ENCODE peak calls at places on chromosomes 1 and 21, in nine cellular contexts. I is KBM-7; X is activated CD8-positive, alpha-beta T cell treated with anti-CD3 and anti-CD28 coated beads, Interleukin-2, amount 10 ng/mL, durations not matched to agents 7 days and 5 days; Z is RWPE1; O is KG1; U is activated CD8-positive, alpha-beta memory T cell treated with anti-CD3 and anti-CD28 coated beads, Interleukin-2, amount 50 U/mL, for 48 hours; G is progenitor cell of endocrine pancreas; Q is GDM1; J is activated effector memory CD4-positive, alpha-beta T cell treated with anti-CD3 and anti-CD28 coated beads, Interleukin-2, amount 50 U/mL, for 16 hours. B is an unnamed sample.

GRCh38 chr1:245382981-245383380 is 228.2 kb downstream of the KIF26B start:
- DNase-seq in Q (no peak), Z (no peak), G (no peak), J (no peak), X (no peak), U (no peak), O (no peak), I (no peak), B (no peak)

GRCh38 chr1:204295666-204296065 is 64.1 kb downstream of the PLEKHA6 start:
- DNase-seq in O (no peak), Q (no peak), U (no peak), G (no peak), X (no peak), I (no peak), J (no peak), Z (no peak), B (no peak)

GRCh38 chr1:4851666-4852065 is 197.3 kb downstream of the AJAP1 start:
- DNase-seq in U (no peak), Q (no peak), J (no peak), I (no peak), G (no peak), X (no peak), O (no peak), Z (no peak), B (no peak)

GRCh38 chr1:119582801-119583200 is 65.3 kb downstream of the ZNF697 start:
- DNase-seq in X (peak; percentile 27), J (no peak), U (no peak), Z (peak; percentile 48), O (peak; percentile 45), I (peak; percentile 65), G (peak; percentile 21), Q (peak; percentile 68), B (no peak)

GRCh38 chr1:31387612-31388011 is 14.7 kb upstream of the FABP3 start:
- DNase-seq in Q (no peak), G (no peak), J (no peak), O (no peak), X (no peak), Z (no peak), I (no peak), U (no peak), B (no peak)

GRCh38 chr1:53653631-53654030 is 85.3 kb downstream of the GLIS1 start:
- DNase-seq in J (no peak), Q (no peak), O (no peak), X (no peak), G (no peak), Z (no peak), I (no peak), U (no peak), B (no peak)

GRCh38 chr1:116881879-116882520 is 27.7 kb upstream of the PTGFRN start:
- DNase-seq in G (no peak), Q (peak; percentile 60), O (no peak), U (peak; percentile 62), X (peak; percentile 65), J (peak; percentile 67), I (peak; percentile 51), Z (peak; percentile 67), B (no peak)

GRCh38 chr1:55245781-55246180 is 30.6 kb upstream of the USP24 start:
- DNase-seq in U (no peak), O (no peak), Q (no peak), J (no peak), I (no peak), G (no peak), X (no peak), Z (no peak), B (no peak)

GRCh38 chr1:30879940-30880339 is 28.6 kb downstream of the SDC3 start:
- DNase-seq in U (no peak), Z (no peak), Q (no peak), G (no peak), J (no peak), O (no peak), I (no peak), X (no peak), B (no peak)

GRCh38 chr1:58804853-58805252 is 21.0 kb upstream of the JUN start:
- DNase-seq in Q (no peak), Z (no peak), G (no peak), O (no peak), I (no peak), X (no peak), U (no peak), J (no peak), B (no peak)

GRCh38 chr1:32337855-32338636 is 2.0 kb upstream of the MARCKSL1 start:
- DNase-seq in Q (peak; percentile 64), I (no peak), J (no peak), X (peak; percentile 55), G (no peak), O (no peak), U (no peak), Z (no peak), B (peak; percentile 38)

GRCh38 chr1:200979574-200980451 is 43.7 kb downstream of the KIF21B start:
- DNase-seq in J (peak; percentile 87), G (peak; percentile 30), X (peak; percentile 75), Z (peak; percentile 66), U (peak; percentile 91), O (no peak), Q (peak; percentile 30), I (peak; percentile 81), B (peak; percentile 72)

GRCh38 chr1:20069932-20070331 is at the start of gene PLA2G5:
- DNase-seq in Q (no peak), G (no peak), I (no peak), O (no peak), J (no peak), X (no peak), U (no peak), Z (no peak), B (no peak)

GRCh38 chr1:180581635-180582039 is 22.9 kb downstream of the OVAAL start:
- DNase-seq in G (no peak), Z (no peak), X (no peak), U (no peak), Q (no peak), J (no peak), I (peak; percentile 58), O (no peak), B (no peak)

GRCh38 chr21:35138665-35139381 is 89.7 kb upstream of the RUNX1 start:
- DNase-seq in X (peak; percentile 71), Q (peak; percentile 12), I (peak; percentile 19), O (no peak), U (peak; percentile 77), G (no peak), J (peak; percentile 75), Z (peak; percentile 84), B (peak; percentile 70)

GRCh38 chr1:224497714-224498573 is 63.3 kb upstream of the WDR26 start:
- DNase-seq in Z (peak; percentile 90), J (peak; percentile 85), I (peak; percentile 62), O (peak; percentile 72), X (peak; percentile 84), U (peak; percentile 76), Q (peak; percentile 47), G (no peak), B (peak; percentile 19)

GRCh38 chr21:45582128-45582527 is 39.9 kb upstream of the SLC19A1 start:
- DNase-seq in G (no peak), U (peak; percentile 30), X (no peak), I (no peak), O (no peak), Q (no peak), J (peak; percentile 33), Z (no peak), B (no peak)

GRCh38 chr1:159000070-159000409 is 9.7 kb upstream of the IFI16 start:
- DNase-seq in G (no peak), X (no peak), U (no peak), Z (no peak), I (no peak), O (no peak), J (no peak), Q (no peak), B (no peak)

GRCh38 chr1:154198756-154199562 is 7.1 kb upstream of the TPM3 start:
- DNase-seq in I (peak; percentile 77), Q (peak; percentile 25), X (peak; percentile 70), Z (peak; percentile 48), U (no peak), G (peak; percentile 19), O (peak; percentile 30), J (no peak), B (peak; percentile 72)

GRCh38 chr1:237124856-237125462 is 83.0 kb downstream of the RYR2 start:
- DNase-seq in Z (no peak), Q (no peak), U (no peak), I (peak; percentile 31), X (no peak), J (no peak), O (peak; percentile 2), G (no peak), B (peak; percentile 14)

GRCh38 chr21:41490330-41490729 is 17.6 kb downstream of the TMPRSS2 start:
- DNase-seq in Z (no peak), O (no peak), G (no peak), I (no peak), J (no peak), X (no peak), Q (no peak), U (no peak), B (no peak)

GRCh38 chr1:204680461-204680860 is 5.1 kb downstream of the LRRN2 start:
- DNase-seq in Z (no peak), Q (no peak), X (no peak), U (no peak), O (no peak), I (no peak), J (no peak), G (no peak), B (no peak)

GRCh38 chr1:78702426-78702825 is 52.8 kb downstream of the IFI44 start:
- DNase-seq in G (no peak), O (no peak), I (no peak), U (no peak), Q (no peak), X (no peak), Z (no peak), J (no peak), B (no peak)

GRCh38 chr1:182149411-182149965 is 88.0 kb upstream of the ZNF648 start:
- DNase-seq in I (peak; percentile 82), Q (peak; percentile 25), G (no peak), Z (no peak), J (no peak), U (no peak), O (no peak), X (peak; percentile 62), B (no peak)

GRCh38 chr1:26097696-26098095 is 13.9 kb upstream of the PDIK1L start:
- DNase-seq in Q (no peak), I (no peak), Z (no peak), O (no peak), G (no peak), J (no peak), U (no peak), X (no peak), B (no peak)

GRCh38 chr21:43340491-43341348 is 86.2 kb downstream of the SIK1 start:
- DNase-seq in U (no peak), G (no peak), J (no peak), I (no peak), X (no peak), Q (no peak), O (no peak), Z (peak; percentile 85), B (no peak)

GRCh38 chr1:162235261-162235780 is 141.3 kb downstream of the SPATA46 start:
- DNase-seq in O (no peak), Z (no peak), I (no peak), Q (no peak), X (no peak), J (no peak), G (no peak), U (no peak), B (no peak)

GRCh38 chr1:181083842-181084605 is 4.5 kb upstream of the IER5 start:
- DNase-seq in Q (peak; percentile 78), I (peak; percentile 86), J (peak; percentile 80), O (peak; percentile 37), U (no peak), G (no peak), X (peak; percentile 78), Z (no peak), B (peak; percentile 58)

GRCh38 chr1:55249646-55250398 is 34.7 kb upstream of the USP24 start:
- DNase-seq in Q (no peak), J (no peak), O (no peak), I (no peak), Z (no peak), X (no peak), U (no peak), G (no peak), B (no peak)

GRCh38 chr1:43525995-43526394 is 4.7 kb upstream of the PTPRF start:
- DNase-seq in O (no peak), U (no peak), G (no peak), Q (no peak), I (no peak), J (no peak), Z (peak; percentile 80), X (no peak), B (no peak)

GRCh38 chr21:42341776-42342542 is 8.8 kb downstream of the TFF2 start:
- DNase-seq in O (no peak), J (peak; percentile 39), G (no peak), X (no peak), Q (no peak), Z (no peak), I (no peak), U (peak; percentile 34), B (no peak)